ENCODE peak calls at places on chromosomes 3 and 15, in seven cellular contexts. Z is cardiac muscle cell; Q is hippocampal formation; C is GM19239; P is activated naive CD4-positive, alpha-beta T cell; T is lower leg skin; K is brain microvascular endothelial cell. J is an unnamed sample.
A peak's percentile ranks its signal among the peaks of the same experiment; 100 is the strongest.

GRCh38 chr3:173743111-173743510 is 345.6 kb downstream of the NLGN1 start:
- DNase-seq in Z (no peak), Q (no peak), C (no peak), P (no peak), T (no peak), K (no peak), J (no peak)

GRCh38 chr3:139888561-139889140 is 46.3 kb upstream of the CLSTN2 start:
- DNase-seq in Z (no peak), Q (no peak), C (no peak), P (no peak), T (no peak), K (no peak), J (no peak)

GRCh38 chr3:141262306-141262705 is 30.7 kb downstream of the PXYLP1 start:
- DNase-seq in Z (no peak), Q (no peak), C (no peak), P (no peak), T (no peak), K (peak; percentile 68), J (no peak)

GRCh38 chr3:79253704-79254103 is 514.1 kb downstream of the ROBO1 start:
- DNase-seq in Z (no peak), Q (no peak), C (no peak), P (no peak), T (no peak), K (no peak), J (no peak)

GRCh38 chr3:177358968-177359600 is 161.8 kb upstream of the TBL1XR1 start:
- DNase-seq in Z (peak; percentile 57), Q (peak; percentile 35), C (no peak), P (peak; percentile 40), T (no peak), K (no peak), J (no peak)

GRCh38 chr3:114899186-114899931 is 247.7 kb downstream of the ZBTB20 start:
- DNase-seq in Z (peak; percentile 11), Q (no peak), C (no peak), P (no peak), T (no peak), K (no peak), J (no peak)

GRCh38 chr15:52706091-52706490 is 26.9 kb upstream of the ATOSA start:
- DNase-seq in Z (no peak), Q (no peak), C (no peak), P (no peak), T (no peak), K (no peak), J (no peak)

GRCh38 chr15:76337739-76338554 is 1.4 kb downstream of the ISL2 start:
- DNase-seq in Z (peak; percentile 49), Q (no peak), C (peak; percentile 16), P (no peak), T (no peak), K (no peak), J (no peak)

GRCh38 chr3:150106752-150107428 is 136.2 kb upstream of the PFN2 start:
- DNase-seq in Z (no peak), Q (no peak), C (no peak), P (no peak), T (no peak), K (peak; percentile 76), J (no peak)

GRCh38 chr3:191246628-191247027 is 47.6 kb downstream of the OSTN start:
- DNase-seq in Z (no peak), Q (no peak), C (no peak), P (no peak), T (no peak), K (peak; percentile 85), J (no peak)

GRCh38 chr3:143150076-143150475 is 30.5 kb downstream of the CHST2 start:
- DNase-seq in Z (no peak), Q (no peak), C (no peak), P (no peak), T (no peak), K (no peak), J (no peak)

GRCh38 chr15:42077680-42078079 is 16.7 kb downstream of the PLA2G4D start:
- DNase-seq in Z (no peak), Q (no peak), C (no peak), P (no peak), T (no peak), K (no peak), J (no peak)

GRCh38 chr15:101455291-101455916 is 34.1 kb downstream of the PCSK6 start:
- DNase-seq in Z (no peak), Q (peak; percentile 59), C (no peak), P (no peak), T (no peak), K (no peak), J (no peak)

GRCh38 chr3:170689218-170689874 is 103.5 kb upstream of the SLC7A14 start:
- DNase-seq in Z (no peak), Q (no peak), C (no peak), P (no peak), T (peak; percentile 47), K (peak; percentile 85), J (no peak)

GRCh38 chr3:10534066-10534465 is 28.7 kb upstream of the ATP2B2 start:
- DNase-seq in Z (no peak), Q (no peak), C (no peak), P (no peak), T (no peak), K (no peak), J (no peak)

GRCh38 chr3:170055209-170055608 is 17.4 kb downstream of the GPR160 start:
- DNase-seq in Z (no peak), Q (no peak), C (peak; percentile 19), P (no peak), T (no peak), K (peak; percentile 23), J (no peak)

GRCh38 chr3:26653811-26654379 is 31.3 kb downstream of the LRRC3B start:
- DNase-seq in Z (no peak), Q (no peak), C (no peak), P (no peak), T (no peak), K (no peak), J (no peak)

GRCh38 chr3:40585381-40586016 is 60.7 kb downstream of the ZNF621 start:
- DNase-seq in Z (no peak), Q (no peak), C (no peak), P (no peak), T (no peak), K (no peak), J (no peak)

GRCh38 chr3:52434491-52435115 is 10.3 kb downstream of the SEMA3G start:
- DNase-seq in Z (no peak), Q (no peak), C (no peak), P (no peak), T (no peak), K (no peak), J (no peak)

GRCh38 chr3:42476225-42477160 is 25.9 kb upstream of the VIPR1 start:
- DNase-seq in Z (no peak), Q (no peak), C (no peak), P (no peak), T (peak; percentile 78), K (no peak), J (no peak)

GRCh38 chr15:47824185-47824584 is 106.9 kb downstream of the SEMA6D start:
- DNase-seq in Z (no peak), Q (no peak), C (no peak), P (no peak), T (peak; percentile 44), K (no peak), J (no peak)

GRCh38 chr3:97823503-97824004 is 1.7 kb downstream of the CRYBG3 start:
- DNase-seq in Z (peak; percentile 38), Q (peak; percentile 10), C (no peak), P (no peak), T (no peak), K (no peak), J (no peak)

GRCh38 chr3:142563491-142563997 is 15.0 kb downstream of the ATR start:
- DNase-seq in Z (no peak), Q (no peak), C (no peak), P (no peak), T (no peak), K (no peak), J (no peak)

GRCh38 chr15:96312641-96313335 is 17.7 kb upstream of the NR2F2 start:
- DNase-seq in Z (no peak), Q (no peak), C (no peak), P (no peak), T (no peak), K (no peak), J (no peak)